ENCODE peak calls at places on chromosomes 11 and 22, in eight cellular contexts. One of them, this sample, is unnamed.

GRCh38 chr11:77883775-77884174 is 62.8 kb downstream of the AAMDC start:
- DNase-seq in SW 1271: no peak
- DNase-seq in SJSA1: no peak
- DNase-seq in GM19239: no peak
- DNase-seq in activated T-helper 1 cell treated with anti-CD3 and anti-CD28 coated beads, Interleukin-12 subunit alpha, Interleukin-12 subunit beta, Interleukin-2, Interleukin-4 antibody, amounts not matched to agents 30 ng/mL and 10 ng/mL and 1 ng/mL, durations not matched to agents 14 hours and 24 hours and 36 hours: no peak
- DNase-seq in GF-D8: no peak
- DNase-seq in erythroblast: no peak
- DNase-seq in left colon: no peak
- DNase-seq in this sample: no peak

GRCh38 chr11:69483170-69483569 is 1.7 kb downstream of the LINC01488 start:
- DNase-seq in SW 1271: no peak
- DNase-seq in SJSA1: no peak
- DNase-seq in GM19239: no peak
- DNase-seq in activated T-helper 1 cell treated with anti-CD3 and anti-CD28 coated beads, Interleukin-12 subunit alpha, Interleukin-12 subunit beta, Interleukin-2, Interleukin-4 antibody, amounts not matched to agents 30 ng/mL and 10 ng/mL and 1 ng/mL, durations not matched to agents 14 hours and 24 hours and 36 hours: no peak
- DNase-seq in GF-D8: no peak
- DNase-seq in erythroblast: no peak
- DNase-seq in left colon: no peak
- DNase-seq in this sample: no peak

GRCh38 chr11:57638005-57638760 is 11.5 kb downstream of the YPEL4 start:
- DNase-seq in SW 1271: peak
- DNase-seq in SJSA1: peak
- DNase-seq in GM19239: peak
- DNase-seq in activated T-helper 1 cell treated with anti-CD3 and anti-CD28 coated beads, Interleukin-12 subunit alpha, Interleukin-12 subunit beta, Interleukin-2, Interleukin-4 antibody, amounts not matched to agents 30 ng/mL and 10 ng/mL and 1 ng/mL, durations not matched to agents 14 hours and 24 hours and 36 hours: no peak
- DNase-seq in GF-D8: no peak
- DNase-seq in erythroblast: no peak
- DNase-seq in left colon: no peak
- DNase-seq in this sample: peak

GRCh38 chr11:74024630-74025029 is 15.7 kb upstream of the UCP3 start:
- DNase-seq in SW 1271: no peak
- DNase-seq in SJSA1: peak
- DNase-seq in GM19239: no peak
- DNase-seq in activated T-helper 1 cell treated with anti-CD3 and anti-CD28 coated beads, Interleukin-12 subunit alpha, Interleukin-12 subunit beta, Interleukin-2, Interleukin-4 antibody, amounts not matched to agents 30 ng/mL and 10 ng/mL and 1 ng/mL, durations not matched to agents 14 hours and 24 hours and 36 hours: no peak
- DNase-seq in GF-D8: peak
- DNase-seq in erythroblast: peak
- DNase-seq in left colon: no peak
- DNase-seq in this sample: no peak

GRCh38 chr11:36574486-36574885 is 6.7 kb downstream of the RAG1 start:
- DNase-seq in SW 1271: no peak
- DNase-seq in SJSA1: no peak
- DNase-seq in GM19239: no peak
- DNase-seq in activated T-helper 1 cell treated with anti-CD3 and anti-CD28 coated beads, Interleukin-12 subunit alpha, Interleukin-12 subunit beta, Interleukin-2, Interleukin-4 antibody, amounts not matched to agents 30 ng/mL and 10 ng/mL and 1 ng/mL, durations not matched to agents 14 hours and 24 hours and 36 hours: no peak
- DNase-seq in GF-D8: no peak
- DNase-seq in erythroblast: no peak
- DNase-seq in left colon: no peak
- DNase-seq in this sample: no peak

GRCh38 chr11:60825790-60826189 is 16.1 kb upstream of the CCDC86 start:
- DNase-seq in SW 1271: no peak
- DNase-seq in SJSA1: no peak
- DNase-seq in GM19239: no peak
- DNase-seq in activated T-helper 1 cell treated with anti-CD3 and anti-CD28 coated beads, Interleukin-12 subunit alpha, Interleukin-12 subunit beta, Interleukin-2, Interleukin-4 antibody, amounts not matched to agents 30 ng/mL and 10 ng/mL and 1 ng/mL, durations not matched to agents 14 hours and 24 hours and 36 hours: no peak
- DNase-seq in GF-D8: no peak
- DNase-seq in erythroblast: no peak
- DNase-seq in left colon: no peak
- DNase-seq in this sample: no peak

GRCh38 chr22:25334091-25334490 is 114.7 kb downstream of the CRYBB2 start:
- DNase-seq in SW 1271: no peak
- DNase-seq in SJSA1: no peak
- DNase-seq in GM19239: no peak
- DNase-seq in activated T-helper 1 cell treated with anti-CD3 and anti-CD28 coated beads, Interleukin-12 subunit alpha, Interleukin-12 subunit beta, Interleukin-2, Interleukin-4 antibody, amounts not matched to agents 30 ng/mL and 10 ng/mL and 1 ng/mL, durations not matched to agents 14 hours and 24 hours and 36 hours: peak
- DNase-seq in GF-D8: no peak
- DNase-seq in erythroblast: peak
- DNase-seq in left colon: peak
- DNase-seq in this sample: peak

GRCh38 chr11:17511571-17511970 is 32.6 kb downstream of the USH1C start:
- DNase-seq in SW 1271: no peak
- DNase-seq in SJSA1: no peak
- DNase-seq in GM19239: no peak
- DNase-seq in activated T-helper 1 cell treated with anti-CD3 and anti-CD28 coated beads, Interleukin-12 subunit alpha, Interleukin-12 subunit beta, Interleukin-2, Interleukin-4 antibody, amounts not matched to agents 30 ng/mL and 10 ng/mL and 1 ng/mL, durations not matched to agents 14 hours and 24 hours and 36 hours: no peak
- DNase-seq in GF-D8: no peak
- DNase-seq in erythroblast: no peak
- DNase-seq in left colon: no peak
- DNase-seq in this sample: no peak

GRCh38 chr11:33893711-33894401 is 2.0 kb upstream of the LMO2 start:
- DNase-seq in SW 1271: no peak
- DNase-seq in SJSA1: no peak
- DNase-seq in GM19239: peak
- DNase-seq in activated T-helper 1 cell treated with anti-CD3 and anti-CD28 coated beads, Interleukin-12 subunit alpha, Interleukin-12 subunit beta, Interleukin-2, Interleukin-4 antibody, amounts not matched to agents 30 ng/mL and 10 ng/mL and 1 ng/mL, durations not matched to agents 14 hours and 24 hours and 36 hours: peak
- DNase-seq in GF-D8: peak
- DNase-seq in erythroblast: peak
- DNase-seq in left colon: no peak
- DNase-seq in this sample: peak

GRCh38 chr11:1481861-1482441 is 4.6 kb downstream of the MOB2 start:
- DNase-seq in SW 1271: no peak
- DNase-seq in SJSA1: no peak
- DNase-seq in GM19239: no peak
- DNase-seq in activated T-helper 1 cell treated with anti-CD3 and anti-CD28 coated beads, Interleukin-12 subunit alpha, Interleukin-12 subunit beta, Interleukin-2, Interleukin-4 antibody, amounts not matched to agents 30 ng/mL and 10 ng/mL and 1 ng/mL, durations not matched to agents 14 hours and 24 hours and 36 hours: no peak
- DNase-seq in GF-D8: no peak
- DNase-seq in erythroblast: no peak
- DNase-seq in left colon: peak
- DNase-seq in this sample: no peak

GRCh38 chr11:72141066-72141465 is 5.5 kb downstream of the FOLR3 start:
- DNase-seq in SW 1271: no peak
- DNase-seq in SJSA1: peak
- DNase-seq in GM19239: no peak
- DNase-seq in activated T-helper 1 cell treated with anti-CD3 and anti-CD28 coated beads, Interleukin-12 subunit alpha, Interleukin-12 subunit beta, Interleukin-2, Interleukin-4 antibody, amounts not matched to agents 30 ng/mL and 10 ng/mL and 1 ng/mL, durations not matched to agents 14 hours and 24 hours and 36 hours: no peak
- DNase-seq in GF-D8: no peak
- DNase-seq in erythroblast: no peak
- DNase-seq in left colon: no peak
- DNase-seq in this sample: no peak

GRCh38 chr11:75286826-75287465 is 46.4 kb downstream of the TPBGL start:
- DNase-seq in SW 1271: no peak
- DNase-seq in SJSA1: no peak
- DNase-seq in GM19239: no peak
- DNase-seq in activated T-helper 1 cell treated with anti-CD3 and anti-CD28 coated beads, Interleukin-12 subunit alpha, Interleukin-12 subunit beta, Interleukin-2, Interleukin-4 antibody, amounts not matched to agents 30 ng/mL and 10 ng/mL and 1 ng/mL, durations not matched to agents 14 hours and 24 hours and 36 hours: no peak
- DNase-seq in GF-D8: no peak
- DNase-seq in erythroblast: no peak
- DNase-seq in left colon: no peak
- DNase-seq in this sample: no peak

GRCh38 chr11:78646564-78647185 is 72.0 kb upstream of the NARS2 start:
- DNase-seq in SW 1271: peak
- DNase-seq in SJSA1: peak
- DNase-seq in GM19239: peak
- DNase-seq in activated T-helper 1 cell treated with anti-CD3 and anti-CD28 coated beads, Interleukin-12 subunit alpha, Interleukin-12 subunit beta, Interleukin-2, Interleukin-4 antibody, amounts not matched to agents 30 ng/mL and 10 ng/mL and 1 ng/mL, durations not matched to agents 14 hours and 24 hours and 36 hours: peak
- DNase-seq in GF-D8: no peak
- DNase-seq in erythroblast: peak
- DNase-seq in left colon: peak
- DNase-seq in this sample: peak

GRCh38 chr11:62842171-62842717 is 2.9 kb upstream of the WDR74 start:
- DNase-seq in SW 1271: no peak
- DNase-seq in SJSA1: no peak
- DNase-seq in GM19239: no peak
- DNase-seq in activated T-helper 1 cell treated with anti-CD3 and anti-CD28 coated beads, Interleukin-12 subunit alpha, Interleukin-12 subunit beta, Interleukin-2, Interleukin-4 antibody, amounts not matched to agents 30 ng/mL and 10 ng/mL and 1 ng/mL, durations not matched to agents 14 hours and 24 hours and 36 hours: no peak
- DNase-seq in GF-D8: no peak
- DNase-seq in erythroblast: no peak
- DNase-seq in left colon: peak
- DNase-seq in this sample: peak

GRCh38 chr22:44199164-44199563 is 18.4 kb downstream of the PARVG start:
- DNase-seq in SW 1271: no peak
- DNase-seq in SJSA1: no peak
- DNase-seq in GM19239: no peak
- DNase-seq in activated T-helper 1 cell treated with anti-CD3 and anti-CD28 coated beads, Interleukin-12 subunit alpha, Interleukin-12 subunit beta, Interleukin-2, Interleukin-4 antibody, amounts not matched to agents 30 ng/mL and 10 ng/mL and 1 ng/mL, durations not matched to agents 14 hours and 24 hours and 36 hours: no peak
- DNase-seq in GF-D8: no peak
- DNase-seq in erythroblast: no peak
- DNase-seq in left colon: no peak
- DNase-seq in this sample: no peak

GRCh38 chr11:62599909-62600308 is 1.8 kb downstream of the MTA2 start:
- DNase-seq in SW 1271: no peak
- DNase-seq in SJSA1: no peak
- DNase-seq in GM19239: no peak
- DNase-seq in activated T-helper 1 cell treated with anti-CD3 and anti-CD28 coated beads, Interleukin-12 subunit alpha, Interleukin-12 subunit beta, Interleukin-2, Interleukin-4 antibody, amounts not matched to agents 30 ng/mL and 10 ng/mL and 1 ng/mL, durations not matched to agents 14 hours and 24 hours and 36 hours: no peak
- DNase-seq in GF-D8: no peak
- DNase-seq in erythroblast: peak
- DNase-seq in left colon: no peak
- DNase-seq in this sample: no peak

GRCh38 chr22:30602049-30602448 is 4.9 kb upstream of the TCN2 start:
- DNase-seq in SW 1271: no peak
- DNase-seq in SJSA1: no peak
- DNase-seq in GM19239: no peak
- DNase-seq in activated T-helper 1 cell treated with anti-CD3 and anti-CD28 coated beads, Interleukin-12 subunit alpha, Interleukin-12 subunit beta, Interleukin-2, Interleukin-4 antibody, amounts not matched to agents 30 ng/mL and 10 ng/mL and 1 ng/mL, durations not matched to agents 14 hours and 24 hours and 36 hours: peak
- DNase-seq in GF-D8: no peak
- DNase-seq in erythroblast: peak
- DNase-seq in left colon: no peak
- DNase-seq in this sample: no peak

GRCh38 chr11:96393753-96394348 is 4.0 kb downstream of the JRKL start:
- DNase-seq in SW 1271: no peak
- DNase-seq in SJSA1: no peak
- DNase-seq in GM19239: no peak
- DNase-seq in activated T-helper 1 cell treated with anti-CD3 and anti-CD28 coated beads, Interleukin-12 subunit alpha, Interleukin-12 subunit beta, Interleukin-2, Interleukin-4 antibody, amounts not matched to agents 30 ng/mL and 10 ng/mL and 1 ng/mL, durations not matched to agents 14 hours and 24 hours and 36 hours: no peak
- DNase-seq in GF-D8: no peak
- DNase-seq in erythroblast: peak
- DNase-seq in left colon: no peak
- DNase-seq in this sample: peak

GRCh38 chr22:35102663-35103062 is 36.7 kb downstream of the ISX start:
- DNase-seq in SW 1271: no peak
- DNase-seq in SJSA1: peak
- DNase-seq in GM19239: no peak
- DNase-seq in activated T-helper 1 cell treated with anti-CD3 and anti-CD28 coated beads, Interleukin-12 subunit alpha, Interleukin-12 subunit beta, Interleukin-2, Interleukin-4 antibody, amounts not matched to agents 30 ng/mL and 10 ng/mL and 1 ng/mL, durations not matched to agents 14 hours and 24 hours and 36 hours: no peak
- DNase-seq in GF-D8: no peak
- DNase-seq in erythroblast: no peak
- DNase-seq in left colon: peak
- DNase-seq in this sample: peak

GRCh38 chr11:128905345-128906184 is 14.4 kb downstream of the KCNJ5 start:
- DNase-seq in SW 1271: no peak
- DNase-seq in SJSA1: peak
- DNase-seq in GM19239: peak
- DNase-seq in activated T-helper 1 cell treated with anti-CD3 and anti-CD28 coated beads, Interleukin-12 subunit alpha, Interleukin-12 subunit beta, Interleukin-2, Interleukin-4 antibody, amounts not matched to agents 30 ng/mL and 10 ng/mL and 1 ng/mL, durations not matched to agents 14 hours and 24 hours and 36 hours: no peak
- DNase-seq in GF-D8: no peak
- DNase-seq in erythroblast: peak
- DNase-seq in left colon: no peak
- DNase-seq in this sample: peak

GRCh38 chr11:13104619-13105236 is 95.6 kb downstream of the RASSF10 start:
- DNase-seq in SW 1271: no peak
- DNase-seq in SJSA1: no peak
- DNase-seq in GM19239: no peak
- DNase-seq in activated T-helper 1 cell treated with anti-CD3 and anti-CD28 coated beads, Interleukin-12 subunit alpha, Interleukin-12 subunit beta, Interleukin-2, Interleukin-4 antibody, amounts not matched to agents 30 ng/mL and 10 ng/mL and 1 ng/mL, durations not matched to agents 14 hours and 24 hours and 36 hours: no peak
- DNase-seq in GF-D8: no peak
- DNase-seq in erythroblast: no peak
- DNase-seq in left colon: no peak
- DNase-seq in this sample: no peak

GRCh38 chr11:29153078-29153477 is 863.8 kb downstream of the KCNA4 start:
- DNase-seq in SW 1271: no peak
- DNase-seq in SJSA1: no peak
- DNase-seq in GM19239: no peak
- DNase-seq in activated T-helper 1 cell treated with anti-CD3 and anti-CD28 coated beads, Interleukin-12 subunit alpha, Interleukin-12 subunit beta, Interleukin-2, Interleukin-4 antibody, amounts not matched to agents 30 ng/mL and 10 ng/mL and 1 ng/mL, durations not matched to agents 14 hours and 24 hours and 36 hours: no peak
- DNase-seq in GF-D8: no peak
- DNase-seq in erythroblast: no peak
- DNase-seq in left colon: no peak
- DNase-seq in this sample: no peak

This sample was measured in GM13976.